ENCODE peak calls at places on chromosomes 12 and 14, in seven cellular contexts. One of them, this sample, is unnamed.

GRCh38 chr14:90796319-90796718 is 19.9 kb downstream of the TTC7B start:
- DNase-seq in mesothelial cell of epicardium: no peak
- DNase-seq in occipital lobe: no peak
- DNase-seq in stimulated activated CD4-positive, alpha-beta T cell treated with anti-CD3 and anti-CD28 coated beads, TNF-alpha, amount 100 ng/mL, for 4 hours: no peak
- DNase-seq in BJ: no peak
- DNase-seq in NCI-H1092 treated with DMSO at 0.1 percent for 48 hours: no peak
- DNase-seq in ELR: no peak
- DNase-seq in this sample: peak

GRCh38 chr12:67508830-67509229 is 139.7 kb upstream of the DYRK2 start:
- DNase-seq in stimulated activated CD4-positive, alpha-beta T cell treated with anti-CD3 and anti-CD28 coated beads, TNF-alpha, amount 100 ng/mL, for 4 hours: no peak
- DNase-seq in ELR: no peak
- DNase-seq in mesothelial cell of epicardium: no peak
- DNase-seq in occipital lobe: no peak
- DNase-seq in BJ: no peak
- DNase-seq in NCI-H1092 treated with DMSO at 0.1 percent for 48 hours: no peak
- DNase-seq in this sample: no peak

GRCh38 chr12:82527165-82527780 is 159.4 kb upstream of the TMTC2 start:
- DNase-seq in ELR: peak
- DNase-seq in NCI-H1092 treated with DMSO at 0.1 percent for 48 hours: peak
- DNase-seq in stimulated activated CD4-positive, alpha-beta T cell treated with anti-CD3 and anti-CD28 coated beads, TNF-alpha, amount 100 ng/mL, for 4 hours: no peak
- DNase-seq in mesothelial cell of epicardium: no peak
- DNase-seq in BJ: peak
- DNase-seq in occipital lobe: peak
- DNase-seq in this sample: peak

GRCh38 chr12:103652808-103653207 is 65.7 kb downstream of the STAB2 start:
- DNase-seq in NCI-H1092 treated with DMSO at 0.1 percent for 48 hours: no peak
- DNase-seq in ELR: no peak
- DNase-seq in occipital lobe: no peak
- DNase-seq in stimulated activated CD4-positive, alpha-beta T cell treated with anti-CD3 and anti-CD28 coated beads, TNF-alpha, amount 100 ng/mL, for 4 hours: no peak
- DNase-seq in BJ: no peak
- DNase-seq in mesothelial cell of epicardium: no peak
- DNase-seq in this sample: no peak

GRCh38 chr12:121590476-121591143 is 9.8 kb upstream of the KDM2B start:
- DNase-seq in stimulated activated CD4-positive, alpha-beta T cell treated with anti-CD3 and anti-CD28 coated beads, TNF-alpha, amount 100 ng/mL, for 4 hours: no peak
- DNase-seq in BJ: peak
- DNase-seq in ELR: peak
- DNase-seq in NCI-H1092 treated with DMSO at 0.1 percent for 48 hours: no peak
- DNase-seq in mesothelial cell of epicardium: no peak
- DNase-seq in occipital lobe: no peak
- DNase-seq in this sample: peak

GRCh38 chr14:20978687-20979086 is 11.1 kb upstream of the METTL17 start:
- DNase-seq in stimulated activated CD4-positive, alpha-beta T cell treated with anti-CD3 and anti-CD28 coated beads, TNF-alpha, amount 100 ng/mL, for 4 hours: no peak
- DNase-seq in BJ: no peak
- DNase-seq in occipital lobe: no peak
- DNase-seq in NCI-H1092 treated with DMSO at 0.1 percent for 48 hours: no peak
- DNase-seq in mesothelial cell of epicardium: no peak
- DNase-seq in ELR: no peak
- DNase-seq in this sample: no peak

GRCh38 chr12:49706351-49707126 is 666 bp downstream of the FMNL3 start:
- DNase-seq in stimulated activated CD4-positive, alpha-beta T cell treated with anti-CD3 and anti-CD28 coated beads, TNF-alpha, amount 100 ng/mL, for 4 hours: peak
- DNase-seq in NCI-H1092 treated with DMSO at 0.1 percent for 48 hours: no peak
- DNase-seq in mesothelial cell of epicardium: peak
- DNase-seq in occipital lobe: peak
- DNase-seq in ELR: peak
- DNase-seq in BJ: no peak
- DNase-seq in this sample: peak

GRCh38 chr12:52585001-52585400 is 11.4 kb upstream of the KRT74 start:
- DNase-seq in NCI-H1092 treated with DMSO at 0.1 percent for 48 hours: no peak
- DNase-seq in mesothelial cell of epicardium: no peak
- DNase-seq in occipital lobe: no peak
- DNase-seq in BJ: no peak
- DNase-seq in stimulated activated CD4-positive, alpha-beta T cell treated with anti-CD3 and anti-CD28 coated beads, TNF-alpha, amount 100 ng/mL, for 4 hours: no peak
- DNase-seq in ELR: no peak
- DNase-seq in this sample: peak

GRCh38 chr14:32932302-32932920 is 6.3 kb upstream of the NPAS3 start:
- DNase-seq in stimulated activated CD4-positive, alpha-beta T cell treated with anti-CD3 and anti-CD28 coated beads, TNF-alpha, amount 100 ng/mL, for 4 hours: no peak
- DNase-seq in ELR: no peak
- DNase-seq in occipital lobe: no peak
- DNase-seq in NCI-H1092 treated with DMSO at 0.1 percent for 48 hours: no peak
- DNase-seq in mesothelial cell of epicardium: no peak
- DNase-seq in BJ: no peak
- DNase-seq in this sample: no peak

GRCh38 chr14:91303091-91303923 is 58.8 kb upstream of the GPR68 start:
- DNase-seq in ELR: peak
- DNase-seq in mesothelial cell of epicardium: no peak
- DNase-seq in NCI-H1092 treated with DMSO at 0.1 percent for 48 hours: no peak
- DNase-seq in BJ: no peak
- DNase-seq in occipital lobe: no peak
- DNase-seq in stimulated activated CD4-positive, alpha-beta T cell treated with anti-CD3 and anti-CD28 coated beads, TNF-alpha, amount 100 ng/mL, for 4 hours: no peak
- DNase-seq in this sample: peak

GRCh38 chr12:10301103-10301502 is 6.6 kb upstream of the KLRD1 start:
- DNase-seq in occipital lobe: no peak
- DNase-seq in mesothelial cell of epicardium: no peak
- DNase-seq in stimulated activated CD4-positive, alpha-beta T cell treated with anti-CD3 and anti-CD28 coated beads, TNF-alpha, amount 100 ng/mL, for 4 hours: no peak
- DNase-seq in NCI-H1092 treated with DMSO at 0.1 percent for 48 hours: no peak
- DNase-seq in ELR: peak
- DNase-seq in BJ: no peak
- DNase-seq in this sample: no peak

GRCh38 chr12:82876075-82876474 is 189.4 kb downstream of the TMTC2 start:
- DNase-seq in stimulated activated CD4-positive, alpha-beta T cell treated with anti-CD3 and anti-CD28 coated beads, TNF-alpha, amount 100 ng/mL, for 4 hours: no peak
- DNase-seq in BJ: no peak
- DNase-seq in NCI-H1092 treated with DMSO at 0.1 percent for 48 hours: no peak
- DNase-seq in occipital lobe: no peak
- DNase-seq in ELR: no peak
- DNase-seq in mesothelial cell of epicardium: no peak
- DNase-seq in this sample: no peak

GRCh38 chr14:50039734-50040400 is 76.5 kb downstream of the VCPKMT start:
- DNase-seq in occipital lobe: peak
- DNase-seq in NCI-H1092 treated with DMSO at 0.1 percent for 48 hours: no peak
- DNase-seq in BJ: no peak
- DNase-seq in mesothelial cell of epicardium: no peak
- DNase-seq in stimulated activated CD4-positive, alpha-beta T cell treated with anti-CD3 and anti-CD28 coated beads, TNF-alpha, amount 100 ng/mL, for 4 hours: no peak
- DNase-seq in ELR: peak
- DNase-seq in this sample: peak

GRCh38 chr12:71157601-71158233 is at the start of gene TSPAN8:
- DNase-seq in mesothelial cell of epicardium: no peak
- DNase-seq in occipital lobe: no peak
- DNase-seq in stimulated activated CD4-positive, alpha-beta T cell treated with anti-CD3 and anti-CD28 coated beads, TNF-alpha, amount 100 ng/mL, for 4 hours: no peak
- DNase-seq in BJ: no peak
- DNase-seq in ELR: no peak
- DNase-seq in NCI-H1092 treated with DMSO at 0.1 percent for 48 hours: peak
- DNase-seq in this sample: no peak

This sample was measured in KBM-7.